ENCODE peak calls at places on chromosomes 11 and 22, in seven cellular contexts. I, X, K, G, D, Y and R are unnamed samples.
A peak's percentile ranks its signal among the peaks of the same experiment; 100 is the strongest.

GRCh38 chr11:93089474-93090102 is 108.2 kb downstream of the SLC36A4 start:
- DNase-seq in I (no peak), Y (peak; percentile 81), D (peak; percentile 38), G (peak; percentile 25), X (no peak), K (peak; percentile 14), R (peak; percentile 80)

GRCh38 chr11:62471603-62472002 is 52.8 kb downstream of the SCGB1A1 start:
- DNase-seq in G (no peak), X (no peak), D (no peak), I (no peak), Y (no peak), K (no peak), R (no peak)

GRCh38 chr22:19971276-19972124 is 29.9 kb upstream of the TXNRD2 start:
- DNase-seq in D (no peak), I (no peak), X (no peak), G (no peak), Y (no peak), K (no peak), R (no peak)

GRCh38 chr22:24099661-24100060 is 81.6 kb upstream of the SUSD2 start:
- DNase-seq in D (no peak), G (no peak), Y (no peak), X (no peak), K (no peak), I (peak; percentile 35), R (no peak)

GRCh38 chr11:107785401-107785800 is 73.2 kb downstream of the SLC35F2 start:
- DNase-seq in G (no peak), D (no peak), I (no peak), K (no peak), Y (no peak), X (no peak), R (peak; percentile 43)

GRCh38 chr11:71580057-71581003 is 2.3 kb downstream of the KRTAP5-11 start:
- DNase-seq in Y (peak; percentile 84), K (peak; percentile 74), X (peak; percentile 33), G (peak; percentile 90), D (peak; percentile 69), I (peak; percentile 71), R (peak; percentile 60)

GRCh38 chr11:132962026-132962425 is 570.3 kb downstream of the OPCML start:
- DNase-seq in X (no peak), I (no peak), D (no peak), Y (no peak), K (no peak), G (no peak), R (no peak)

GRCh38 chr22:17903564-17904295 is 120.6 kb downstream of the MICAL3 start:
- DNase-seq in Y (peak; percentile 56), I (no peak), X (peak; percentile 40), D (no peak), K (no peak), G (peak; percentile 55), R (no peak)

GRCh38 chr22:23207786-23208325 is 27.5 kb downstream of the BCR start:
- DNase-seq in Y (no peak), D (no peak), I (no peak), G (peak; percentile 17), K (no peak), X (no peak), R (no peak)

GRCh38 chr11:101866619-101867491 is 48.0 kb upstream of the CEP126 start:
- DNase-seq in I (no peak), Y (no peak), X (no peak), K (no peak), G (no peak), D (no peak), R (no peak)

GRCh38 chr11:75597636-75598035 is 35.6 kb downstream of the SERPINH1 start:
- DNase-seq in G (no peak), K (peak; percentile 60), Y (peak; percentile 86), I (no peak), D (no peak), X (no peak), R (peak; percentile 47)

GRCh38 chr11:114571712-114572111 is 12.0 kb upstream of the NXPE1 start:
- DNase-seq in K (peak; percentile 9), I (no peak), X (no peak), Y (peak; percentile 56), G (no peak), D (no peak), R (no peak)

GRCh38 chr11:33819278-33819677 is 45.0 kb upstream of the FBXO3 start:
- DNase-seq in K (no peak), I (no peak), X (no peak), G (no peak), D (no peak), Y (no peak), R (no peak)

GRCh38 chr11:35163707-35164496 is 24.9 kb downstream of the CD44 start:
- DNase-seq in Y (peak; percentile 64), I (no peak), X (no peak), G (no peak), D (no peak), K (no peak), R (no peak)
- H3K4me1 ChIP-seq in Y (peaks cover 31% of the 10 kb centered on the region), I (peaks cover 13% of the 10 kb centered on the region), X (peaks cover 44% of the 10 kb centered on the region), G (peaks cover 93% of the 10 kb centered on the region), D (peaks cover 13% of the 10 kb centered on the region), K (peaks cover 23% of the 10 kb centered on the region), R (peaks cover 16% of the 10 kb centered on the region)

GRCh38 chr11:7595951-7596350 is 77.3 kb downstream of the CYB5R2 start:
- DNase-seq in K (no peak), D (no peak), G (no peak), X (no peak), Y (no peak), I (no peak), R (no peak)
- H3K4me1 ChIP-seq in K (peaks cover 1% of the 10 kb centered on the region), D (peaks cover 7% of the 10 kb centered on the region), G (peaks cover 50% of the 10 kb centered on the region), X (peaks cover 22% of the 10 kb centered on the region), Y (peaks cover 15% of the 10 kb centered on the region), I (peaks cover 4% of the 10 kb centered on the region), R (peaks cover 8% of the 10 kb centered on the region)

GRCh38 chr11:35116245-35116644 is 22.7 kb upstream of the CD44 start:
- DNase-seq in X (no peak), G (no peak), I (no peak), Y (no peak), K (no peak), D (no peak), R (no peak)

GRCh38 chr11:35116762-35117588 is 22.0 kb upstream of the CD44 start:
- DNase-seq in X (peak; percentile 39), I (no peak), Y (no peak), D (no peak), K (no peak), G (peak; percentile 89), R (peak; percentile 50)

GRCh38 chr11:35115688-35116030 is 23.3 kb upstream of the CD44 start:
- DNase-seq in I (no peak), D (no peak), Y (no peak), K (no peak), G (no peak), X (no peak), R (no peak)

GRCh38 chr11:35121326-35121865 is 17.6 kb upstream of the CD44 start:
- DNase-seq in I (no peak), X (no peak), K (no peak), D (no peak), Y (no peak), G (no peak), R (peak; percentile 53)

DNA sequence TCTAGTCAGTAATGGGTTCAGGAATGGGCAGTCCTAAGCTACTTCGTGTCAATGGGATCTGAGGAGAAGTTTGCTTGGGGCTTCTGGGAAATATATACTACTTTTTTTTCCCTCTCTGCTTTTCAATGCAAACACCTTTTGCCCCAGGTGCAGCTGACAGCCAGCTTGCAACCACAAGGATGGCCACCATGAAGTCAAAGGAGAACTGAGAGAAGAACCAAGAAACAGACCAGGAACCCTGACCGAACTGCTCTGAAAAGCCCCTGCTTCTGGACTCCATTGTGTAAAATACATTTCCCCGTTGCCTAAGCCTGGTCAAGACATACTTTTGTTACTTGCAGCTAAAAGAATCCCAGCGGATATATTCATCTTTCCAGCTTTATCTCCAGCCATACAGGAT is 20.1 kb upstream of the CD44 start:
- DNase-seq in D (no peak), Y (no peak), X (no peak), K (no peak), G (no peak), I (no peak), R (no peak)
- H3K4me1 ChIP-seq in D (no peaks in the 10 kb centered on the region), Y (no peaks in the 10 kb centered on the region), X (peaks cover 22% of the 10 kb centered on the region), K (no peaks in the 10 kb centered on the region), G (peaks cover 14% of the 10 kb centered on the region), I (no peaks in the 10 kb centered on the region), R (peaks cover 6% of the 10 kb centered on the region)

GRCh38 chr11:129416080-129416820 is 40.6 kb downstream of the BARX2 start:
- DNase-seq in K (no peak), D (peak; percentile 69), Y (no peak), I (no peak), X (no peak), G (no peak), R (no peak)
- H3K4me1 ChIP-seq in K (no peaks in the 10 kb centered on the region), D (peaks cover 17% of the 10 kb centered on the region), Y (peaks cover 3% of the 10 kb centered on the region), I (no peaks in the 10 kb centered on the region), X (no peaks in the 10 kb centered on the region), G (peaks cover 6% of the 10 kb centered on the region), R (no peaks in the 10 kb centered on the region)

GRCh38 chr11:3674189-3674588 is 3.0 kb upstream of the CHRNA10 start:
- DNase-seq in K (no peak), I (no peak), X (no peak), D (no peak), G (no peak), Y (no peak), R (no peak)
- H3K4me1 ChIP-seq in K (no peaks in the 10 kb centered on the region), I (no peaks in the 10 kb centered on the region), X (peaks cover 26% of the 10 kb centered on the region), D (no peaks in the 10 kb centered on the region), G (no peaks in the 10 kb centered on the region), Y (peaks cover 10% of the 10 kb centered on the region), R (peaks cover 9% of the 10 kb centered on the region)

GRCh38 chr22:36722055-36722454 is 18.5 kb upstream of the CACNG2 start:
- DNase-seq in G (no peak), X (no peak), Y (no peak), K (no peak), I (no peak), D (no peak), R (no peak)
- H3K4me1 ChIP-seq in G (no peaks in the 10 kb centered on the region), X (no peaks in the 10 kb centered on the region), Y (no peaks in the 10 kb centered on the region), K (no peaks in the 10 kb centered on the region), I (no peaks in the 10 kb centered on the region), D (no peaks in the 10 kb centered on the region), R (no peaks in the 10 kb centered on the region)